ENCODE peak calls at places on chromosomes 4 and X, in eight cellular contexts. H, A, V, Y, U, Z, P and Q are unnamed samples.

GRCh38 chr4:142088906-142089305 is 452.5 kb downstream of the IL15 start:
- DNase-seq in H (no peak), A (no peak), V (no peak), Y (no peak), U (peak), Z (peak), P (no peak), Q (no peak)

GRCh38 chrX:104343408-104344129 is 88.8 kb upstream of the ESX1 start:
- DNase-seq in H (peak), A (no peak), V (peak), Y (no peak), U (no peak), Z (no peak), P (peak), Q (peak)

GRCh38 chr4:170089743-170090666 is at the start of gene AADAT:
- DNase-seq in H (peak), A (no peak), V (peak), Y (peak), U (no peak), Z (peak), P (no peak), Q (peak)

GRCh38 chrX:37905436-37906147 is 58.2 kb upstream of the DYNLT3 start:
- DNase-seq in H (no peak), A (peak), V (peak), Y (peak), U (no peak), Z (no peak), P (no peak), Q (peak)

GRCh38 chrX:154748712-154749339 is 2.1 kb downstream of the GAB3 start:
- DNase-seq in H (peak), A (peak), V (peak), Y (no peak), U (no peak), Z (peak), P (no peak), Q (peak)

GRCh38 chrX:22069586-22069985 is 37.5 kb downstream of the PHEX start:
- DNase-seq in H (no peak), A (no peak), V (no peak), Y (no peak), U (no peak), Z (no peak), P (no peak), Q (no peak)

GRCh38 chr4:159770969-159771368 is 668.1 kb downstream of the RAPGEF2 start:
- DNase-seq in H (no peak), A (no peak), V (no peak), Y (no peak), U (no peak), Z (no peak), P (no peak), Q (no peak)

GRCh38 chr4:56326363-56326762 is 60.9 kb downstream of the AASDH start:
- DNase-seq in H (no peak), A (no peak), V (no peak), Y (no peak), U (no peak), Z (no peak), P (no peak), Q (no peak)

GRCh38 chr4:141028024-141028529 is 105.2 kb downstream of the RNF150 start:
- DNase-seq in H (peak), A (no peak), V (no peak), Y (no peak), U (peak), Z (no peak), P (no peak), Q (no peak)

GRCh38 chr4:80073362-80074008 is 456 bp upstream of the ANTXR2 start:
- DNase-seq in H (no peak), A (no peak), V (no peak), Y (no peak), U (no peak), Z (no peak), P (no peak), Q (no peak)

GRCh38 chr4:24979554-24979953 is 51.2 kb downstream of the LGI2 start:
- DNase-seq in H (no peak), A (no peak), V (no peak), Y (peak), U (peak), Z (peak), P (no peak), Q (no peak)

GRCh38 chr4:16090306-16090705 is 6.5 kb upstream of the PROM1 start:
- DNase-seq in H (no peak), A (no peak), V (no peak), Y (no peak), U (no peak), Z (no peak), P (no peak), Q (no peak)

GRCh38 chr4:27048350-27049100 is 187.9 kb downstream of the STIM2 start:
- DNase-seq in H (peak), A (no peak), V (no peak), Y (no peak), U (no peak), Z (no peak), P (no peak), Q (peak)

GRCh38 chr4:2084316-2084715 is 25.2 kb downstream of the NAT8L start:
- DNase-seq in H (no peak), A (no peak), V (no peak), Y (peak), U (no peak), Z (peak), P (no peak), Q (no peak)